ENCODE peak calls at places on chromosomes 5 and 9, in five cellular contexts. P, N, H, O and S are unnamed samples.

GRCh38 chr5:151617841-151618710 is 26.9 kb upstream of the FAT2 start:
- DNase-seq in P (peak; percentile 87), N (peak; percentile 7), H (no peak), O (no peak), S (no peak)

GRCh38 chr9:26310294-26310693 is 582.3 kb downstream of the CAAP1 start:
- DNase-seq in P (no peak), N (no peak), H (no peak), O (no peak), S (no peak)

GRCh38 chr5:160466889-160467554 is 45.4 kb downstream of the PTTG1 start:
- DNase-seq in P (peak; percentile 80), N (no peak), H (no peak), O (no peak), S (no peak)

GRCh38 chr5:109866051-109866450 is 176.3 kb downstream of the MAN2A1 start:
- DNase-seq in P (no peak), N (no peak), H (no peak), O (no peak), S (no peak)

GRCh38 chr5:132759114-132760042 is 12.2 kb downstream of the CCNI2 start:
- DNase-seq in P (no peak), N (no peak), H (no peak), O (no peak), S (no peak)

GRCh38 chr9:126327016-126327749 is 554 bp downstream of the MVB12B start:
- DNase-seq in P (no peak), N (no peak), H (peak; percentile 86), O (no peak), S (no peak)

GRCh38 chr9:88658311-88658822 is 123.4 kb downstream of the NXNL2 start:
- DNase-seq in P (no peak), N (no peak), H (no peak), O (no peak), S (no peak)

GRCh38 chr5:68060382-68060781 is 155.2 kb upstream of the PIK3R1 start:
- DNase-seq in P (no peak), N (no peak), H (no peak), O (no peak), S (no peak)

GRCh38 chr5:172420215-172420934 is 34.0 kb downstream of the SH3PXD2B start:
- DNase-seq in P (peak; percentile 91), N (peak; percentile 60), H (no peak), O (no peak), S (no peak)

GRCh38 chr5:141839015-141839513 is 39.1 kb downstream of the PCDH1 start:
- DNase-seq in P (no peak), N (no peak), H (no peak), O (no peak), S (peak; percentile 84)

GRCh38 chr5:120769291-120769872 is 305.3 kb downstream of the PRR16 start:
- DNase-seq in P (no peak), N (no peak), H (no peak), O (no peak), S (no peak)

GRCh38 chr5:28947865-28948264 is 1909.5 kb upstream of the CDH9 start:
- DNase-seq in P (no peak), N (no peak), H (no peak), O (no peak), S (no peak)

GRCh38 chr5:139710370-139711066 is 62.4 kb downstream of the CXXC5 start:
- DNase-seq in P (peak; percentile 73), N (no peak), H (peak; percentile 83), O (no peak), S (no peak)

GRCh38 chr9:16708638-16709435 is 161.6 kb downstream of the BNC2 start:
- DNase-seq in P (no peak), N (no peak), H (no peak), O (no peak), S (peak; percentile 54)

GRCh38 chr5:177538876-177539275 is 15.5 kb downstream of the FAM193B start:
- DNase-seq in P (no peak), N (no peak), H (no peak), O (no peak), S (no peak)

GRCh38 chr5:135964670-135965320 is 10.0 kb upstream of the LECT2 start:
- DNase-seq in P (no peak), N (no peak), H (no peak), O (no peak), S (no peak)

DNA sequence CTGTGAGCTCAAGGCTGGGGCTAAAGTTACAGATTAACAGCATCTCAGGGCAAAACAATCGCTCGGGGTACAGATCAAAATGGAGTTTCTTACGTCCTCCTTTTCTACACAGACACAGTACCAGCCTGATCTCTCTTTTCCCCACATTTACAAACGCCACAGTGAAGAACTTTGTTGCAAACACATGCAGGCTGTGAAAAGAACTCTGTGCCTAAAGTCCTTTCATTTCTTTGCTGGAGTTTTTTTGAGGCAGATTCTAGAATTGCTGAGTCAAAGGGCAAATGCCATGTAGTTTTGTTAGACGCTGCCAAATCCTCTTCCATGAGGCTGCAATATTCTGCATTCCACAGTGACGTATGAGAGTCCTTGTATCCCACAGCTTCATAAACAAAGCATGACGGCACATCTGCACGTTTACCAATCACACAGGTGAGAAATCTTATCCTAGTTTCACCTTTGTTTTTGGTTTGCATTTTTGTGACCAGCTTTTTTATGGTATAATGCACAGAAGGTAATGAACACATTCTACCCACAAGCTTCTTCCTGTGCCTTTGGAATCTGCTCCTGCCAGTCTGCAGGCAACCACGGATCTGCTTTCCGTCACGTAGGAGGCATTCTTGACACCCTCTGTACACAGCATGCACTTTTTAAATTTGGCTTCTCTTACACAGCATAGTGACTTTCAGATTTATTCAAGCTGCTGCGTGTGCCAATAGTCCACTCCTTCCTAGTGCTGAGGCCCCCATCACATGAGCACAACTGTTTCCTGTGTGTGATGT is 44.6 kb upstream of the LPCAT1 start:
- DNase-seq in P (peak; percentile 95), N (no peak), H (no peak), O (no peak), S (no peak)
- H3K9ac ChIP-seq in P (peak overlapping the region; percentile 61), N (no peak overlapping the region), H (no peak overlapping the region), O (no peak overlapping the region), S (no peak overlapping the region)

DNA sequence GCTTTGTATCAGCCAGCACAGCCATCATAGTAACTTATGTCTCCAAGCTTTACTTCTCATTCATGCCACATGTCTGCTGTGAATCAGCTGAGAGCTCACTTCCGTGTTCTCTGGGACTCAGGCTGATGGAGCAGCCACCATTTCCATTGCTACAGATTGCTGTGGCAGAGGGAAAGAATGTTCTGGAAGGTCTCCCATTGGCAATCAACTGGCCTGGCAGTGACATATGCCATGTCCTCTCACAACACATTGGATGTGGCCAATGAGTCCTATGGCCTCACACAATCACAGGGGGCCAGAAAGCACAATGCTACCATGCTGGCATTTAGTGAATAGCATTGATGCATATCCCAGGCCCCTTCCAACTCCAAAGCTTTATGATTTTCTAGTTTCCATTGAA is 44.1 kb downstream of the KIF4B start:
- DNase-seq in P (no peak), N (no peak), H (no peak), O (no peak), S (no peak)
- H3K27me3 ChIP-seq in P (no peaks in the 10 kb centered on the region), N (peaks cover 14% of the 10 kb centered on the region), H (no peaks in the 10 kb centered on the region), O (no peaks in the 10 kb centered on the region), S (no peaks in the 10 kb centered on the region)

DNA sequence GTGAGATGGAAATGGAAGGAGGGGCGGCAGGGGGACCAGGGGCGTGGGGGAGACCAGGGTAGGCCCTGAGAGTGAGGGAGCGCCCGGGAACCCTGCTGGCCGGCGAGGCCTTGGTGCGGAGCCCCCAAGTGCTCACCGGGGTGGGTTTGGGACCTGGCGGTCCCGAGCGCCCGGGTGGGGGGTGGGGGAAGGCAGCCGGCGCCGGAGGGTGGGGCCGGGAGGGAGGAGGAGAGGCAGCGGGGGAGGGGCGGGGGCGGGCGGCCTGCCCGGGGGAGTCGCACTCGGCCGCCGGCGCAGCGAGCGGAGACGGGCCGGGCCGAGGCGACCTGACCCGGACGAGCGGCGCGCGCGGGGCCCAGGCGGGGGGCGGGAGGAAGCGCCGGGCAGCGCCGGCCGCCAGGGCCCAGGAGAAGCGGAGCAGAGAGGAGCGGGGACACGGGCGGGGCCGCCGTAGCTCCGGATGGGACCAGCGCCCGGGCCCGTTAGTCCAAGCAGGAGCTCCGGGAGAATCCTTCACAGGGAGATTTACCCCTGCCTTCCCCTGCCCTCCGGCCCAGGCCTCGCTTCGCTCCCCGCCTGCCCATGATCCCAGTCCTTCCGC is at the start of gene NPR2:
- DNase-seq in P (no peak), N (no peak), H (peak; percentile 71), O (no peak), S (no peak)
- TF ChIP-seq YY1 in P (no peak), N (no peak), H (no peak), O (no peak), S (no peak)

GRCh38 chr9:113012492-113012891 is 500 bp upstream of the ZNF883 start:
- DNase-seq in P (no peak), N (no peak), H (peak; percentile 37), O (no peak), S (no peak)
- H3K9ac ChIP-seq in P (no peak overlapping the region), N (no peak overlapping the region), H (no peak overlapping the region), O (no peak overlapping the region), S (peak overlapping the region; percentile 66)

GRCh38 chr9:136021171-136021890 is 60.2 kb upstream of the UBAC1 start:
- DNase-seq in P (no peak), N (no peak), H (no peak), O (no peak), S (peak; percentile 56)

GRCh38 chr9:136021891-136022681 is 60.9 kb upstream of the UBAC1 start:
- DNase-seq in P (no peak), N (no peak), H (no peak), O (no peak), S (no peak)

GRCh38 chr9:136024286-136024685 is 63.1 kb upstream of the UBAC1 start:
- DNase-seq in P (no peak), N (no peak), H (no peak), O (no peak), S (no peak)

GRCh38 chr9:136023401-136024225 is 62.4 kb upstream of the UBAC1 start:
- DNase-seq in P (no peak), N (no peak), H (peak; percentile 41), O (no peak), S (no peak)

DNA sequence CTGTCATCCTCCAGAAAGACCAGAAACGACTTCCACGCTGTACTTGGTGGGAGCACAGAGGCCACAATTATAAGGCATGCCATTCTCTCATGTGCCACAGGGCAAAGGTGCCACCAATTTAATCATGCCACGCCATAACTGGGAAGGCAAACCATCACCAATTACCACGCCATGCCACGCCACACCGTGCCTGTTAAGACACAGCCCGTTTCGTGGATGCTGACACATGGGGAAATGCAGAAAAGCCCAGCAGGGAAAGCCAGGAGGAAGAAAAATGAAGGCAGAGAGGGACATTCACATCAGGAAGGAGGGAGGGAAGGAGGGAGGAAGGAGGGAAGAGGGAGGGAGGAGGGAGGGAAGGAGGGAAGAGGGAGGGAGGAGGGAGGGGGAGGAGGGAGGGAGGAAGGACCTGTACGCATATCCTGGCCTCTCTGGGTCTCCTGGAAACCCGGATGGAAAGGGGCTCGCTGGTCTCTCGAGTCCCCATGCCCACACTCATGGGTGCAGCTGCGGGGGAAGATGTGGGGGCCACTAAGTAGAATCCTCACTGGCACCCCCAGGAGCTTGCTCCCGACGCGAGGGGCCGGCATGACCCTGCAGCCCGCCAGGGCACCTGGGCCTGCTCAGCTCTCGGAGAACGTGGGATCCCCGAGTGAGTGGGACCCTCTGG is 61.7 kb upstream of the UBAC1 start:
- DNase-seq in P (no peak), N (no peak), H (peak; percentile 19), O (no peak), S (no peak)
- H3K27me3 ChIP-seq in P (no peaks in the 10 kb centered on the region), N (no peaks in the 10 kb centered on the region), H (no peaks in the 10 kb centered on the region), O (no peaks in the 10 kb centered on the region), S (no peaks in the 10 kb centered on the region)

GRCh38 chr5:3249401-3249800 is 346.2 kb upstream of the IRX1 start:
- DNase-seq in P (peak; percentile 4), N (no peak), H (no peak), O (no peak), S (no peak)
- TF ChIP-seq YY1 in P (no peak), N (no peak), H (no peak), O (no peak), S (no peak)